ENCODE peak calls at places on chromosomes 4 and X, in six cellular contexts. M, L, Y, E, B and K are unnamed samples.

GRCh38 chrX:132948648-132949260 is 9.7 kb downstream of the HS6ST2 start:
- DNase-seq in B (no peak), L (no peak), M (no peak), Y (no peak), E (peak), K (no peak)

GRCh38 chr4:103478729-103479128 is 241.1 kb downstream of the TACR3 start:
- DNase-seq in E (no peak), Y (no peak), M (no peak), L (no peak), B (no peak), K (no peak)

GRCh38 chr4:139890810-139891209 is 225.2 kb downstream of the MGST2 start:
- DNase-seq in L (no peak), B (peak), E (no peak), Y (no peak), M (no peak), K (no peak)

GRCh38 chrX:78527263-78527662 is 131.9 kb downstream of the RTL3 start:
- DNase-seq in B (peak), L (peak), E (no peak), Y (peak), M (no peak), K (no peak)

GRCh38 chr4:128880662-128881061 is 71.2 kb downstream of the JADE1 start:
- DNase-seq in E (no peak), M (no peak), L (no peak), Y (no peak), B (no peak), K (no peak)

GRCh38 chr4:56799291-56799823 is 22.1 kb downstream of the SPINK2 start:
- DNase-seq in B (no peak), M (no peak), E (no peak), Y (no peak), L (no peak), K (no peak)

GRCh38 chrX:17725176-17725575 is 12.1 kb upstream of the SCML1 start:
- DNase-seq in B (no peak), E (no peak), L (no peak), Y (no peak), M (no peak), K (no peak)

GRCh38 chr4:84634961-84635360 is 52.0 kb downstream of the CDS1 start:
- DNase-seq in L (no peak), E (no peak), Y (no peak), B (no peak), M (no peak), K (no peak)

GRCh38 chr4:154642361-154642760 is 29.9 kb upstream of the FGG start:
- DNase-seq in M (no peak), Y (no peak), B (no peak), L (no peak), E (no peak), K (no peak)

GRCh38 chr4:8592366-8593267 is at the start of gene CPZ:
- DNase-seq in M (no peak), B (no peak), Y (no peak), E (no peak), L (no peak), K (no peak)

GRCh38 chr4:4339504-4340085 is 47.3 kb upstream of the NSG1 start:
- DNase-seq in B (peak), M (no peak), E (no peak), Y (no peak), L (no peak), K (no peak)

GRCh38 chrX:153476628-153477027 is 6.3 kb upstream of the HAUS7 start:
- DNase-seq in L (no peak), B (no peak), M (no peak), E (no peak), Y (no peak), K (no peak)

GRCh38 chrX:115988825-115989224 is 181.7 kb upstream of the AGTR2 start:
- DNase-seq in B (no peak), L (no peak), M (no peak), Y (no peak), E (no peak), K (no peak)

GRCh38 chr4:29259556-29259955 is 1460.6 kb upstream of the PCDH7 start:
- DNase-seq in M (no peak), E (no peak), L (no peak), B (no peak), Y (no peak), K (no peak)

GRCh38 chr4:5747746-5748365 is 36.9 kb downstream of the EVC start:
- DNase-seq in Y (no peak), L (no peak), M (no peak), B (peak), E (no peak), K (peak)

GRCh38 chr4:77001907-77002306 is 52.4 kb downstream of the SEPTIN11 start:
- DNase-seq in B (no peak), E (no peak), L (no peak), Y (no peak), M (no peak), K (no peak)

GRCh38 chr4:123583043-123583442 is 186.4 kb downstream of the SPRY1 start:
- DNase-seq in M (no peak), E (no peak), Y (no peak), B (no peak), L (no peak), K (no peak)

GRCh38 chr4:127686656-127687055 is 43.5 kb upstream of the SLC25A31 start:
- DNase-seq in B (no peak), L (no peak), Y (no peak), M (no peak), E (no peak), K (no peak)

GRCh38 chrX:153642313-153642654 is 4.7 kb upstream of the DUSP9 start:
- DNase-seq in B (no peak), L (no peak), E (no peak), Y (no peak), M (no peak), K (no peak)

GRCh38 chr4:48445704-48446103 is 37.4 kb upstream of the SLC10A4 start:
- DNase-seq in Y (no peak), M (peak), B (no peak), E (no peak), L (no peak), K (no peak)

GRCh38 chr4:150952167-150952845 is 62.8 kb downstream of the LRBA start:
- DNase-seq in M (no peak), Y (no peak), E (no peak), B (no peak), L (no peak), K (no peak)

GRCh38 chr4:175054980-175055379 is 136.8 kb downstream of the ADAM29 start:
- DNase-seq in Y (no peak), L (no peak), E (no peak), B (no peak), M (peak), K (no peak)

GRCh38 chr4:113760094-113760851 is 1.3 kb downstream of the CAMK2D start:
- DNase-seq in Y (peak), L (peak), E (peak), M (peak), B (peak), K (no peak)